ENCODE peak calls at places on chromosome 22, in ten cellular contexts. E is naive thymus-derived CD8-positive, alpha-beta T cell; M is DND-41; B is fibroblast of gingiva; W is cardiac muscle cell; O is CD4-positive, alpha-beta T cell; R is CD8-positive, alpha-beta T cell; H is AG09319; J is RPMI7951; T is stimulated activated CD4-positive, alpha-beta T cell treated with anti-CD3 and anti-CD28 coated beads, Interleukin-4, amount 100 ng/mL, for 1 hour. D is an unnamed sample.

GRCh38 chr22:29105468-29105867 is 32.6 kb downstream of the KREMEN1 start:
- DNase-seq in E (no peak), M (no peak), B (no peak), W (no peak), O (no peak), R (no peak), H (no peak), J (no peak), T (no peak), D (no peak)

GRCh38 chr22:49577168-49578060 is 250.3 kb downstream of the BRD1 start:
- DNase-seq in E (no peak), M (no peak), B (no peak), W (no peak), O (peak), R (no peak), H (no peak), J (no peak), T (no peak), D (no peak)

GRCh38 chr22:31947296-31947695 is 3.0 kb downstream of the YWHAH start:
- DNase-seq in E (no peak), M (peak), B (no peak), W (no peak), O (no peak), R (no peak), H (no peak), J (peak), T (no peak), D (peak)

GRCh38 chr22:20646377-20646776 is 127.5 kb upstream of the SERPIND1 start:
- DNase-seq in E (no peak), M (no peak), B (no peak), W (no peak), O (no peak), R (no peak), H (no peak), J (no peak), T (no peak), D (no peak)

GRCh38 chr22:35477911-35478582 is 62.6 kb upstream of the RASD2 start:
- DNase-seq in E (no peak), M (no peak), B (no peak), W (no peak), O (no peak), R (no peak), H (no peak), J (peak), T (no peak), D (no peak)

GRCh38 chr22:20194681-20195593 is 44.1 kb upstream of the CCDC188 start:
- DNase-seq in E (no peak), M (no peak), B (no peak), W (no peak), O (no peak), R (no peak), H (no peak), J (no peak), T (no peak), D (no peak)

GRCh38 chr22:49968313-49968830 is 7.8 kb downstream of the PIM3 start:
- DNase-seq in E (no peak), M (peak), B (no peak), W (no peak), O (peak), R (no peak), H (no peak), J (no peak), T (peak), D (peak)

GRCh38 chr22:31244044-31244942 is 32.2 kb downstream of the LIMK2 start:
- DNase-seq in E (no peak), M (no peak), B (peak), W (peak), O (no peak), R (no peak), H (peak), J (peak), T (no peak), D (no peak)

GRCh38 chr22:28899199-28899853 is 16.0 kb downstream of the ZNRF3 start:
- DNase-seq in E (peak), M (peak), B (peak), W (no peak), O (peak), R (peak), H (no peak), J (peak), T (peak), D (peak)

GRCh38 chr22:27867114-27867957 is 51.7 kb downstream of the PITPNB start:
- DNase-seq in E (no peak), M (no peak), B (peak), W (no peak), O (no peak), R (no peak), H (no peak), J (no peak), T (no peak), D (no peak)

GRCh38 chr22:26496456-26496855 is 12.8 kb downstream of the SRRD start:
- DNase-seq in E (no peak), M (no peak), B (no peak), W (no peak), O (no peak), R (no peak), H (no peak), J (no peak), T (no peak), D (no peak)

GRCh38 chr22:31193092-31193491 is 19.0 kb upstream of the LIMK2 start:
- DNase-seq in E (no peak), M (no peak), B (no peak), W (peak), O (no peak), R (no peak), H (no peak), J (no peak), T (no peak), D (no peak)

GRCh38 chr22:33034753-33035152 is 23.4 kb downstream of the SYN3 start:
- DNase-seq in E (no peak), M (no peak), B (no peak), W (no peak), O (no peak), R (no peak), H (no peak), J (no peak), T (no peak), D (no peak)

GRCh38 chr22:31268281-31268680 is 24.0 kb downstream of the PIK3IP1 start:
- DNase-seq in E (no peak), M (no peak), B (no peak), W (no peak), O (no peak), R (no peak), H (no peak), J (no peak), T (no peak), D (no peak)

GRCh38 chr22:41021039-41021654 is 70.0 kb downstream of the RBX1 start:
- DNase-seq in E (no peak), M (peak), B (no peak), W (no peak), O (no peak), R (no peak), H (no peak), J (no peak), T (no peak), D (no peak)

GRCh38 chr22:26674211-26675190 is 17.1 kb downstream of the MIAT start:
- DNase-seq in E (no peak), M (peak), B (no peak), W (no peak), O (no peak), R (no peak), H (no peak), J (no peak), T (no peak), D (no peak)